ENCODE peak calls at places on chromosome 1, in five cellular contexts. N, W, T, L and A are unnamed samples.

GRCh38 chr1:47765742-47766485 is 231.3 kb downstream of the TRABD2B start:
- DNase-seq in N (no peak), W (peak; percentile 60), T (no peak), L (no peak), A (no peak)

GRCh38 chr1:29711582-29712274 is 475.4 kb downstream of the PTPRU start:
- DNase-seq in N (no peak), W (no peak), T (peak; percentile 31), L (no peak), A (no peak)

GRCh38 chr1:165507570-165507969 is 36.2 kb upstream of the LRRC52 start:
- DNase-seq in N (no peak), W (no peak), T (no peak), L (no peak), A (no peak)

GRCh38 chr1:115771094-115771846 is 2.8 kb upstream of the CASQ2 start:
- DNase-seq in N (no peak), W (no peak), T (no peak), L (peak; percentile 78), A (no peak)

GRCh38 chr1:244341455-244342450 is 110.0 kb downstream of the ADSS2 start:
- DNase-seq in N (no peak), W (no peak), T (no peak), L (peak; percentile 86), A (no peak)

GRCh38 chr1:203217139-203217621 is 12.3 kb downstream of the CHIT1 start:
- DNase-seq in N (no peak), W (no peak), T (no peak), L (peak; percentile 66), A (no peak)

GRCh38 chr1:119008483-119009299 is 20.5 kb upstream of the TBX15 start:
- DNase-seq in N (no peak), W (no peak), T (no peak), L (peak; percentile 60), A (no peak)

GRCh38 chr1:161379071-161379470 is 11.4 kb upstream of the CFAP126 start:
- DNase-seq in N (no peak), W (peak; percentile 85), T (no peak), L (peak; percentile 66), A (no peak)

GRCh38 chr1:245516178-245516829 is 361.5 kb downstream of the KIF26B start:
- DNase-seq in N (no peak), W (no peak), T (no peak), L (no peak), A (no peak)

GRCh38 chr1:32538887-32539583 is at the start of gene ZBTB8A:
- DNase-seq in N (no peak), W (peak; percentile 73), T (peak; percentile 81), L (peak; percentile 67), A (peak; percentile 2)

GRCh38 chr1:17725084-17725718 is 29.9 kb upstream of the ACTL8 start:
- DNase-seq in N (no peak), W (no peak), T (no peak), L (no peak), A (no peak)

GRCh38 chr1:10170362-10170665 is 40.1 kb upstream of the KIF1B start:
- DNase-seq in N (no peak), W (no peak), T (no peak), L (no peak), A (no peak)

GRCh38 chr1:117009132-117009531 is 7.6 kb downstream of the CD101 start:
- DNase-seq in N (no peak), W (no peak), T (no peak), L (no peak), A (no peak)

GRCh38 chr1:2516124-2516523 is 10.3 kb downstream of the PANK4 start:
- DNase-seq in N (no peak), W (no peak), T (no peak), L (no peak), A (no peak)

GRCh38 chr1:68720476-68720875 is 223.6 kb upstream of the DEPDC1 start:
- DNase-seq in N (no peak), W (no peak), T (no peak), L (no peak), A (no peak)
- H3K9me3 ChIP-seq in N (no peaks in the 10 kb centered on the region), W (no peaks in the 10 kb centered on the region), T (no peaks in the 10 kb centered on the region), L (no peaks in the 10 kb centered on the region), A (no peaks in the 10 kb centered on the region)

DNA sequence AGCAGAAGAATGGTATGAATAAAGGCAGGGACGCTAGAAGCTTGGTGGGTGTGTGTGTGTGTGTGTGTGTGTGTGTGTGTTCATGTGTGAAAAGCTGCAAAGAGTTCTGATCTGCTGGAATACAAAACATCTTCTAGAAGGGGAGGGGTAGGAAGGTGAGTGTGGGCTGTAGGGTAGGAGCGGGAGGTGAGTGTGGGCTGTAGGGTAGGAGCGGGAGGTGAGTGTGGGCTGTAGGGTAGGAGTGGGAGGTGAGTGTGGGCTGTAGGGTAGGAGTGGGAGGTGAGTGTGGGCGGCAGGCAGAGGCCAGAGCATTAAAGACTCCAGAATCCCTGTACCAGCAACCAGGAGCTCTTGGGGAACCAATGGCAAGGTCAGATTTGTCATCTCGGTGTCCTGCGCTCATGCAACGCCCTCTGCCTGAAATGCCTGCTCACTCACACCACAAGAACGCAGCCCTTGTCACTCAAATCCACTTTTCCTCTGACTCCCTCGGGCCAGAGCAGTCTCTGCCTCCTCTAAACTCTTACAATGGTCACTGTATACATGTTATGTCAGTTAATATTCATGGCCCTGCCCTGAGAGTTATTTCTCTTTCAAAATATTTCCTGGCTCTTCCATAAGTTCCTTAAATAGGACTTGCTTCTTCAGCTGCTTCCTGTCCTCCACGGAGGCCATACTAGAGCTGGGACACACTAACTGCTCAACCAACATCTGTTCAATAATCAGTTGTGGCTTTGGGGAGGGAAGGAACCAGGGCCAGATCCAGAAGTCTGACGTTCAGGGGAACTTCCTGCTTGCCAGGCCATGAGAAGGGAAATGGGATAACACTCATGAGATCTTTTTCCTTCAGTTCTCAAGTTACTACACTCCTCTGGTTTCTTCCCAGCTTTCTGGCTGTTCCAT is 53.6 kb upstream of the ZNF644 start:
- DNase-seq in N (no peak), W (no peak), T (no peak), L (no peak), A (no peak)
- TF ChIP-seq CTCF in N (no peak), W (no peak), T (no peak), L (no peak), A (no peak)

GRCh38 chr1:31421404-31422040 is 8.5 kb downstream of the SERINC2 start:
- DNase-seq in N (no peak), W (no peak), T (no peak), L (peak; percentile 70), A (no peak)
- H3K9me3 ChIP-seq in N (no peaks in the 10 kb centered on the region), W (no peaks in the 10 kb centered on the region), T (no peaks in the 10 kb centered on the region), L (no peaks in the 10 kb centered on the region), A (no peaks in the 10 kb centered on the region)

DNA sequence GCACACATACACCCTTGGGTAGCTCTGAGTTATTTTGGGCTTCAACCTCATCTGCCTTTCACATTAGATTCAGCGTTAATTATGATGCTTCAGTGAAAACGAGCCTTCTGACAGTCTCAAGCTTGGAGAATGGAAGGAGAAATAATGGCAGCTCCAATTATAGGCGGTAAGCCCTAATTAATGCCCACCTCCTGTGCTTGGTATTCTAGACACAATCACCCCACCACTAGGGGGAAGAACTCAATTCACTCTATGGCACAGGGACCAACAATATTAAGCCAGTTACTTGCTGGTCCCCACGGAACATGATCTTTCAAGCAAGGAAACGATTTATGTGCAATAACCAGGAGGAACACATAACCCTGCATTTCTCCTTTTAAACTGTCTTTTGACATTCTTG is 397.9 kb downstream of the BRINP2 start:
- DNase-seq in N (no peak), W (no peak), T (no peak), L (no peak), A (no peak)
- TF ChIP-seq CTCF in N (no peak), W (no peak), T (no peak), L (peak; percentile 57), A (no peak)

DNA sequence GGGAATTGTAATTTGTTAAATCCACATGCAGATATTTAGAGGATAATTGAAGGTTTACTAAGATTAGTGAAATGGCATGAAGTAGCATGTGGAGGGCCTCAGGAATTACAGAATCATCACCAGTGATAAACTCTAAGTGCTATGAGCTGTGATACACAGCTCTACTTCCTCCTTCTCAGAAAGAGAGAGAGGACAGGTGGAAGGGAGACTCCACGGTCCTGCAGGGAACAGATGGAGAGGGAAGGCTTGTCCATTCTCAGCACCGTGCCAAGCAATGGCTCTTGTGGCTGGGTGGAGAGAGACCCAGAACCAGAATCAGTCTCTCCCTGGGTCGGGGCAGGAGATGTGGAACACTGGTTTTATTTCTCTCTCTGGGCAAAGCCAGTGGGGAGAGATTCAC is 27.8 kb upstream of the LYPD8 start:
- DNase-seq in N (no peak), W (no peak), T (no peak), L (no peak), A (no peak)
- H3K9me3 ChIP-seq in N (no peaks in the 10 kb centered on the region), W (no peaks in the 10 kb centered on the region), T (no peaks in the 10 kb centered on the region), L (peaks cover 90% of the 10 kb centered on the region), A (no peaks in the 10 kb centered on the region)

DNA sequence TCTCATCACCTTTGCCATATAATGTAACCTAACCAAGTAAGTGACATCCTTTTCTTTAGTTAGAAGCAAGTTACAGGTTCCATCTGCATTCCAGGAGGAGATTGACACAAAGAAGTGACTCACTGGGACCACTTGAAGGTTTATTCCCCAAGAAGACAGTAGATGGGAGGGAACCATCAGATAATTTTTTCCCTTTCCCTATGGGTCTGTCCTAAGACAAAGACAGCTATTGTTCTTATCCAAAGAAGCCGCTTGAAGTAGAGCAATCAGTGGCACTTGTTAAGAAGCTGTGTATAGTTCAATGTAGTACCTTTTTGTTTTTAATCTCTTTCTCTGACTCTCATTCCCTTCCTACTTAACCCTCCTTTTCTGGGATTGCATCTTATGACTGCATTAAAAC is 139.9 kb upstream of the B3GALT2 start:
- DNase-seq in N (no peak), W (no peak), T (no peak), L (no peak), A (no peak)
- TF ChIP-seq CTCF in N (no peak), W (no peak), T (no peak), L (no peak), A (no peak)

DNA sequence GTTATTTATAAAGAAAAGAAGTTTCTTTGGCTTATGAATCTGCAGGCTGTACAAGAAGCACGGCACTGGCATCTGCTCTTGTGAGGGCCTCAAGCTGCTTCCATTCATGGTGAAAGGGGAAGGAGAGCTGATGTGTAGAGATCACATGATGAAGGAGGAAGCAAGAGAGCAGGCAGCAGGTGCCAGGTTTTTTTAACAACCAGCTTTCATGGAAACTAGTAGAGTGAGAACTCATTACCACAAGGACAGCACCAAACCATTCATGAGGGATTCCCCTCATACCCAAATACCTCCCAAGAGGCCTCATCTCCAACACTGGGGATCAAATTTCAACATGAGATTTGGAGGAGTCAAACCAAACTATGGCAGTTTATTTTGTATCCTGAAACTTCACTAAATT is 85.8 kb upstream of the CAMK1G start:
- DNase-seq in N (no peak), W (no peak), T (no peak), L (no peak), A (no peak)
- H3K9me3 ChIP-seq in N (peaks cover 27% of the 10 kb centered on the region), W (peaks cover 8% of the 10 kb centered on the region), T (peaks cover 6% of the 10 kb centered on the region), L (no peaks in the 10 kb centered on the region), A (no peaks in the 10 kb centered on the region)

DNA sequence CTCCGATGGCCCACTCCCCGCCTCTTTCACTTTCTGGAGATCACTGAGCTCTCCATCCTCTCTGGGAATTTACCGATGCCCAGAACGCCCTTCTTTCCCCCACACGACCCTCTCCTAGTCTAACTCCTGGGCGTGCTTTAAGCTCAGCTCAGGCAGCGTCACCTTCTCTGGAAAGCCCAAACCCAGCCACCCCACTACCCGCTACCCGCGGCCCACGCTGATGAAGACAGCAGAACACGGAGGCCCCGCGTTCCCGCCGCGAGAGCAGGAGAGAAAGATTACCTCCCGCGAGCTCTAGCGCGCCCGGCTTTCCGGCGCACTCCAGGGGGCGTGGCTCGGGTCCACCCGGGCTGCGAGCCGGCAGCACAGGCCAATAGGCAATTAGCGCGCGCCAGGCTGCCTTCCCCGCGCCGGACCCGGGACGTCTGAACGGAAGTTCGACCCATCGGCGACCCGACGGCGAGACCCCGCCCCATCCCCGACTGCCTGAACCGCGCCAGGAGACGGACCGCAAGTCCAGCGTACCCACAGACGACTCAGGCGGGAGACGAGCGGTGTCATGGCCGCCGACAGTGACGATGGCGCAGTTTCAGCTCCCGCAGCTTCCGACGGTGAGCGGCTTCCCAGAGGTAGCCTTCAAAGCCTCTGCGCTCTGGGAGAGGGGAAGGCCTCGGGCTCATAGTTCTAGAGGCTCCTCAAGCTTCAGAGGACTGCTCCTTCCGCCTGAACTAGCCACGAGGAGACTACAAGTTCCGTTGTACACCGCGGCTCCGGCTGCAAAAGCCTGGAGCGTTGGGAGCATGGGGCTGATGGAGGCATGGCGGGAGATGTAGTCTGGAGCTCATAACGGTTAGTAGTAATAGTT is at the start of the genes MUTYH and TOE1:
- DNase-seq in N (peak; percentile 70), W (peak; percentile 98), T (peak; percentile 97), L (peak; percentile 98), A (peak; percentile 57)
- TF ChIP-seq CTCF in N (no peak), W (peak; percentile 11), T (no peak), L (no peak), A (no peak)